ENCODE peak calls at places on chromosome 20, in six cellular contexts. J is thoracic aorta, H is A549, P is ovary, Z is tibial artery, D is HCT116. L is an unnamed sample.

GRCh38 chr20:20743511-20744169 is 31.2 kb upstream of the RALGAPA2 start:
- DNase-seq in J (peak), H (no peak), P (peak), Z (peak), D (no peak), L (peak)

GRCh38 chr20:58075980-58076749 is 152.3 kb downstream of the ANKRD60 start:
- DNase-seq in J (no peak), H (no peak), P (no peak), Z (no peak), D (no peak), L (no peak)

GRCh38 chr20:64044484-64045247 is 4.8 kb downstream of the SOX18 start:
- DNase-seq in J (no peak), H (peak), P (no peak), Z (no peak), D (peak), L (no peak)

GRCh38 chr20:2750343-2751251 is 49.8 kb downstream of the CPXM1 start:
- DNase-seq in J (no peak), H (peak), P (peak), Z (no peak), D (no peak), L (peak)

GRCh38 chr20:39117486-39117885 is 155.3 kb downstream of the DHX35 start:
- DNase-seq in J (no peak), H (peak), P (no peak), Z (no peak), D (peak), L (no peak)

GRCh38 chr20:45179166-45179565 is 4.5 kb downstream of the PI3 start:
- DNase-seq in J (no peak), H (no peak), P (no peak), Z (no peak), D (no peak), L (no peak)

GRCh38 chr20:58837717-58838116 is 13.0 kb downstream of the GNAS-AS1 start:
- DNase-seq in J (no peak), H (no peak), P (no peak), Z (no peak), D (no peak), L (no peak)

GRCh38 chr20:45448250-45448649 is 21.3 kb upstream of the WFDC2 start:
- DNase-seq in J (no peak), H (no peak), P (no peak), Z (no peak), D (no peak), L (no peak)

GRCh38 chr20:59737073-59737691 is 132.8 kb downstream of the PHACTR3 start:
- DNase-seq in J (no peak), H (no peak), P (no peak), Z (peak), D (no peak), L (no peak)

GRCh38 chr20:521860-522259 is 21.7 kb downstream of the CSNK2A1 start:
- DNase-seq in J (no peak), H (no peak), P (no peak), Z (no peak), D (no peak), L (no peak)

GRCh38 chr20:34578521-34579147 is 20.1 kb downstream of the MAP1LC3A start:
- DNase-seq in J (no peak), H (no peak), P (no peak), Z (no peak), D (no peak), L (no peak)

GRCh38 chr20:22343612-22344011 is 240.8 kb downstream of the FOXA2 start:
- DNase-seq in J (no peak), H (no peak), P (no peak), Z (no peak), D (no peak), L (no peak)

GRCh38 chr20:19850190-19850533 is 92.1 kb downstream of the RIN2 start:
- DNase-seq in J (no peak), H (no peak), P (no peak), Z (no peak), D (no peak), L (no peak)

GRCh38 chr20:59150821-59151251 is 12.8 kb upstream of the ZNF831 start:
- DNase-seq in J (no peak), H (no peak), P (no peak), Z (no peak), D (no peak), L (no peak)

GRCh38 chr20:47263502-47264084 is 92.9 kb downstream of the ZMYND8 start:
- DNase-seq in J (no peak), H (no peak), P (no peak), Z (no peak), D (no peak), L (no peak)
- H3K27ac ChIP-seq in J (no peak), H (no peak), P (no peak), Z (peak), D (no peak), L (no peak)

GRCh38 chr20:41138527-41139226 is 1.3 kb downstream of the PLCG1 start:
- DNase-seq in J (no peak), H (no peak), P (peak), Z (peak), D (no peak), L (peak)
- H3K27ac ChIP-seq in J (peak), H (peak), P (peak), Z (peak), D (peak), L (peak)

DNA sequence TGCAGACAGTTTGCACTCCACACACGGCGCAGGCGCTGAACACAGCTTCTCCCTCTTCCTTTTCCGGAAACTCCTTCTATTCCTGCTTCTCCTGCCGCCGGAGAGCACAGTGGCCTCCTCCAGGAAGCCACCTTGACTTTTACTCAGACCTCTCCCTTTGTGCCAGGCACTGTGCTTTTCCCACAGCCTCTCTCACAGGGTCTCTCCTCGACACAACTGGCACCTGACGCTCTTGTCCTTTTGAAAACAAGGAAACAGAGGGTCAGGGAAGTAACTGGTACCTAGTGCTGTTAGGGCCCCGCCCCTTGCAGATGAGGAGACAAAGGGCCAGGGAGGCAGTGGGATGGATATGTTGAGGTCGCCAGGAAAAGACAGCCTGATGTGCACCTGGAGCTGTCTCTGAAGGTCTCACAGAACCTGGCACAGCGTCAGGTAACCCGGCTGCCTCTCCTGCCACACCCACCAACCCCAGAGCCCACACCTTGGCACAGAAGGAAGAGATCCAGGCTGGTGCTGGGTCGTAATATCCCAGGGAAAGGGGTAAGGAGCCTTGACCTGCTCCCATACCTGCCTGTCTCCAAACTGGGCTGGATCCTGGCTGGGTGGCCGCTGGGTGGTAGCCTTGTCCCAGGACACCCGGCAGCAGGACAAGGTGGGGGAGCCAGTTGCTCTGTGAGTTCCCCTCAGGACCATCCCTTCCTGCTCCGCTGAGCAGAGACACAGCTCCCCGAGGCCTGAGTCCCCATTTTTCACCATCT is 59.0 kb downstream of the UBE2V1 start:
- DNase-seq in J (no peak), H (no peak), P (no peak), Z (no peak), D (no peak), L (no peak)
- H3K27ac ChIP-seq in J (no peak), H (peak), P (no peak), Z (no peak), D (no peak), L (no peak)

DNA sequence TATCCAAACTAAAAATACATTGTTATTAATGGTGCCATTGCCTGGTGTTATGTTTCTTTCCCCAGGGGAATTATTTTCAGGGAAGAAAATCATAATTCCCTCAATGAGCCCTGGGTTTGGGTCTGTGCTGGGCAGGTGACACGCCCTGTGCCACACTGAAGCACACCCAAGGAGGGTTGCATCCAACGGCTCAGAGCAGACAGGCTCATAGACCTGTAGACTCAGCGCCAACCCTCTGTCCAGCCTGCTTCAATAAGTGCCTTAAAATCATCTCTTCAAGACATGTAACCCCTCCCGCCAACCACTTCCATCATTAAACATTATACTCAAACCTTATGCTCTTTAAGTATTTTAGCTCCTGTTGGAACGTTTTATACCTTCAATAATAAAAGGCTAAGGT is 225.3 kb upstream of the CDH4 start:
- DNase-seq in J (no peak), H (no peak), P (no peak), Z (no peak), D (no peak), L (no peak)
- H3K27ac ChIP-seq in J (no peak), H (no peak), P (no peak), Z (no peak), D (no peak), L (no peak)

GRCh38 chr20:18310592-18310991 is 22.3 kb downstream of the ZNF133 start:
- DNase-seq in J (no peak), H (no peak), P (no peak), Z (no peak), D (no peak), L (no peak)

GRCh38 chr20:18313410-18313809 is 25.1 kb downstream of the ZNF133 start:
- DNase-seq in J (no peak), H (no peak), P (no peak), Z (no peak), D (no peak), L (no peak)

GRCh38 chr20:18316166-18316565 is 27.8 kb downstream of the ZNF133 start:
- DNase-seq in J (no peak), H (no peak), P (no peak), Z (no peak), D (no peak), L (no peak)

GRCh38 chr20:18312723-18313122 is 24.4 kb downstream of the ZNF133 start:
- DNase-seq in J (no peak), H (no peak), P (no peak), Z (no peak), D (no peak), L (no peak)

GRCh38 chr20:18314786-18315406 is 26.6 kb downstream of the ZNF133 start:
- DNase-seq in J (no peak), H (peak), P (no peak), Z (no peak), D (no peak), L (no peak)
- H3K27ac ChIP-seq in J (no peak), H (no peak), P (no peak), Z (no peak), D (no peak), L (no peak)

DNA sequence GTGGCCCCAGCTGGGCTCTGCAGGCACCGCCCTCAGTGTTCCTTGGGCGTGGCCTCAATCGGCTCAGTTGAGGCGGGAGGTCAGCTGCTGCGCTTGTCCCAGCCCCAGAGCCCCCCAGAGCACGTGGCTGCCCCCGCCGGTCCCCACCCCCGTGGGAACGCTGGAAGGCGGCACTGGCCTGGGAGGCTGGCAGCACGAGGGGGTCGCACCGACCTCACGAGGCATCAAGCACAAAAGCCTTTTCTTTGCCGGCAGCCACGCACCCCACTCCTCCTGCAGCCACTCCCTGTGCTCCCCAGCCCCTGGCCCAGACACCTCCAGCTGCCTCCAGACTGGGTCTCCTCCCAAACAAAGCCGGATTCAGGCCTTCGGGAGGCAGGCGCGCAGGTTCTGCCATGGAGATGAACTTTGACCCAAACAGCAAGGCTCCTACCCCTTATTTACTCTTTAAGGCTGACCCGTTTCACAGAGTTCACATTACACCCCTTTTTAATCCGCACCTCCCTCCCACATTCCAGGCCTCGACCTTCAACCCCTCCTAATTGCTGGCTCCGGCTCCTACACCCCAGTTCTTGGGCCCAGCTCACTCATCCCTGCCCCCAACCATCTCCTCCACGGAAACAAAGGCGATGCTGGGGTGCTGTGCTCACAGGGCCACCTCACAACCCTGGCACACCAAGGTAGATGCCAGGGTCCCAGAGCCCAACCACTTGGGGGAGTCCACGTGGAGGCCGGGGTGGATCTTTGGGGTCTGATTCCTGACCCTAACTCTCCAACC is 111.7 kb downstream of the NOL4L start:
- DNase-seq in J (no peak), H (no peak), P (peak), Z (no peak), D (no peak), L (no peak)
- H3K27ac ChIP-seq in J (no peak), H (peak), P (no peak), Z (no peak), D (no peak), L (peak)

DNA sequence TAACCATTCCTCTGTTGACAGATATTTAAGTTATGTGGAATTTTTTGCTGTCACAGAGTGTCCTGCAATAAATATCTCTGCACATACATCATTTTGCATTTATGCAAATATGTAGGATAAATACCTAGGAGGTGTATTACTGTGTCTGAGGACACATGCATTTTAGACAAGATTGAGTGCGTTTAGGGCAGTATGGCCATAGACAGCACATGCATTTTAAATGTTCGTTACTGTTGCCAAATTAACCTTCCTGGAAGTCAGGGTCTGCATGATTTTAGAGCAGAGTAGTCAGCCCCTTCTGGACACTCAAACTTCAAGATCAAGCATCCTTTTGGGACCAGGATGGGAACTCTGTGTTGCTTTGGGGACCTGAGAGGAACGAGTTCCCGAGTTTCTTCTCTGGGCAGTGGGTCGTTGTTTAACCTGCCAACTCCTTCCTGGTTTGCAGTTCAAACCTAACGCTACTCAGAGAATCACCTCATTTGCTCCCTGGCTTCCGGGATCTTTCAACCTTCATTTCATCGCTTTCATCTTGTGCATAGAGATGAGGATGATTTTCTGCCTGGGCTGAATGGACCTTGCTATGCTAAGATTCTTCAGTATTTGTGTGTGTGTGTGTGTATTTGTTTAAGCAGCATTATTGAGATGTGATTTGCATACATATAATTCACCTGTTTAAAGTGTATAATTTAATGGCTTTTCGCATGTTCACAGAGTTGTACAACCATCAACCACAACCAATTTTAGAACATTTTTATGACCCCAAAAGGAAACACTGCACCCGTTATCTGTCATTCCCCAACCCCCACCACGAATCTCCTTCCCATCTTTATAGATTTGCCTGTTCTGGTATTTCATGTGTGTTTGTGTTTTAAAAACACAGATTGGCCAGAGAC is 9.8 kb downstream of the BCAS4 start:
- DNase-seq in J (no peak), H (no peak), P (no peak), Z (no peak), D (no peak), L (no peak)
- H3K27ac ChIP-seq in J (no peak), H (no peak), P (no peak), Z (no peak), D (no peak), L (no peak)

GRCh38 chr20:53905019-53905847 is 165.2 kb downstream of the BCAS1 start:
- DNase-seq in J (no peak), H (no peak), P (no peak), Z (peak), D (no peak), L (no peak)

GRCh38 chr20:53910312-53911002 is 159.9 kb downstream of the BCAS1 start:
- DNase-seq in J (no peak), H (no peak), P (no peak), Z (no peak), D (no peak), L (no peak)

GRCh38 chr20:53911301-53911700 is 159.1 kb downstream of the BCAS1 start:
- DNase-seq in J (no peak), H (no peak), P (no peak), Z (no peak), D (no peak), L (no peak)

GRCh38 chr20:53904261-53904660 is 166.1 kb downstream of the BCAS1 start:
- DNase-seq in J (no peak), H (no peak), P (no peak), Z (peak), D (no peak), L (no peak)

DNA sequence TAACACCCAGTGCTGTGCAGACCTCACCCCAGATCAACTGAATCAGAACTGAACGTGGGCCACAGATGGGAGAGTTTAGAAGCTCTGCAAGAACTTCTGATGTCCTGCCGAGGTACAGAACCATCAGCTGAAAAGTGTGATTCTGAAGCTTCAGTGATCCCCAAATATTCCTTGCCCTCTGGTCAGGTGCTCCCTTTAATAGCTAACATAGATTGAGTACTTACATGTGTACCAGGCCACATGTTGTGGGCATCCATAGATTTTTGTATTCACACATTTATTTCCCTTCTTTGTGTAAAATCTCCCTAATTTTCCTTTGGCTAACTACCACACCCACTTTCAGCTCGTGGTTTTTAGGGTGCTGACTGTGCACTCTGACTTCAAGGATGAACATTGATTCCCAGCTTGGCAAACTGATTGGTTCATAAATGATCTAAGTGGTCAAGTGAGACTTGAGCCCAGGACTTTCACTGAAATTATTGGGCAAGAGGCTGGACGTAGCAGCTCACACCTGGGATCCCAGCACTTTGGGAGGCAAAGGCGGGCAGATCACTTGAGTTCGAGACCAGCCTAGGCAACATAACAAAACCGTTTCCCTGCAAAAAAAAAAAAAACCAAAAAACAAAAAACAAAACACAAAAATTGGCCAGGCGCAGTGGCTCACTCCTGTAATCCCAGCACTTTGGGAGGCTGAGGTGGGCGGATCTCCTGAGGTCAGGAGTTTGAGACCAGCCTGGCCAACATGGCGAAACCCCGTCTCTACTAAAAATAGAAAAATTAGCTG is 162.2 kb downstream of the BCAS1 start:
- DNase-seq in J (no peak), H (no peak), P (no peak), Z (peak), D (no peak), L (no peak)
- H3K27ac ChIP-seq in J (no peak), H (peak), P (no peak), Z (no peak), D (no peak), L (no peak)

DNA sequence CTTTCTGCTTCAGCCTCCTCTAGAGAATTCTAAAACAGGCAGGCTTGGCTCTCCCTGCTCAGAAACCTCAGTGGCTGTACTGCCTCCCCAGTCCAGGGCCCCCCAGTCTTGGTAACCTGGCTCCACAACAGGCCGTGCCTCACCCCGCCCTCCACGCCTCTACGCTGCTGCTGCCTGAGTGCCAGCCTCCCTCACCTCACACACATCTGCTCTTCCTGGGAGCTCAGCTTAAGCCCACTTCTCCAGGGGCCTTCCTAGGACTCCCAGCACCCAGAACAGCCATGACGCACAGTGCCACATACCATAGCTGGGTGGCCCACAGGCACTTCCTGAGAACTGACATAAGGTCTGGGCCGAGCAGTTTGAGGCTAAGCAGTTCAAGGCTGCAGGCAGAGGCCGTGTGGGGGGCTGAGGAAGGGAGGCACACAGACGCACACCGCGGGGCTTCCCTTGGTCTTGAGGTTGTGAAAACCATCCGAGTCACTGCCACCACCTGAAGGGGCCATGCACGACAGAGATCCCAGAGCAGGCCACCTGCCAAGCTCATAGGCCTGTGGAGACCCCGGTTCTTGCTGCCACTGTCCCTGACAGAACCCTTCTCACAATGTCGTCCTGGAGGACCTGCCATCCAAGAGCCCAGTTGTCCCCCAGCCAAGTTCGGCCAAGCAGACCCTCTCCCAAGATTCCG is 42.6 kb downstream of the DSTN start:
- DNase-seq in J (no peak), H (no peak), P (peak), Z (peak), D (no peak), L (no peak)
- H3K27ac ChIP-seq in J (peak), H (peak), P (no peak), Z (peak), D (peak), L (peak)